ENCODE peak calls at places on chromosomes 16 and 17, in four cellular contexts. Z, R, E and I are unnamed samples.

GRCh38 chr17:55394357-55395021 is 27.1 kb downstream of the MMD start:
- DNase-seq in Z (peak), R (no peak), E (no peak), I (no peak)

GRCh38 chr16:86723699-86724098 is 145.3 kb downstream of the FOXL1 start:
- DNase-seq in Z (no peak), R (peak), E (no peak), I (no peak)

GRCh38 chr16:11667824-11668589 is at the start of gene SNN:
- DNase-seq in Z (peak), R (peak), E (no peak), I (peak)

GRCh38 chr16:3112881-3113574 is 642 bp downstream of the ZNF205 start:
- DNase-seq in Z (no peak), R (no peak), E (no peak), I (no peak)

GRCh38 chr16:66131156-66131807 is 235.2 kb upstream of the CDH5 start:
- DNase-seq in Z (no peak), R (no peak), E (no peak), I (no peak)

GRCh38 chr16:57038151-57038550 is 48.8 kb downstream of the NLRC5 start:
- DNase-seq in Z (no peak), R (no peak), E (no peak), I (no peak)

GRCh38 chr17:49987681-49988441 is 7.2 kb downstream of the DLX3 start:
- DNase-seq in Z (no peak), R (no peak), E (no peak), I (peak)

GRCh38 chr17:6413073-6413472 is 21.8 kb downstream of the AIPL1 start:
- DNase-seq in Z (no peak), R (peak), E (peak), I (no peak)

GRCh38 chr17:48134912-48135480 is 27.4 kb downstream of the SNX11 start:
- DNase-seq in Z (no peak), R (no peak), E (no peak), I (no peak)

GRCh38 chr17:59503489-59503888 is 61.9 kb upstream of the DHX40 start:
- DNase-seq in Z (no peak), R (no peak), E (no peak), I (no peak)

GRCh38 chr16:15052747-15053476 is 3.0 kb downstream of the NTAN1 start:
- DNase-seq in Z (no peak), R (no peak), E (no peak), I (no peak)

GRCh38 chr17:16866436-16866835 is 105.5 kb downstream of the TNFRSF13B start:
- DNase-seq in Z (no peak), R (no peak), E (no peak), I (no peak)

GRCh38 chr16:49189286-49189685 is 92.4 kb downstream of the CBLN1 start:
- DNase-seq in Z (no peak), R (no peak), E (no peak), I (no peak)

GRCh38 chr16:29925173-29925804 is 737 bp downstream of the KCTD13 start:
- DNase-seq in Z (no peak), R (no peak), E (no peak), I (peak)

GRCh38 chr17:45334231-45334630 is 17.4 kb upstream of the MAP3K14 start:
- DNase-seq in Z (peak), R (no peak), E (no peak), I (peak)

GRCh38 chr17:62705781-62706597 is 78.5 kb downstream of the MRC2 start:
- DNase-seq in Z (no peak), R (no peak), E (no peak), I (no peak)

GRCh38 chr16:51666074-51666473 is 515.0 kb upstream of the SALL1 start:
- DNase-seq in Z (no peak), R (no peak), E (no peak), I (no peak)

GRCh38 chr16:82882982-82883863 is 256.5 kb downstream of the CDH13 start:
- DNase-seq in Z (no peak), R (no peak), E (no peak), I (no peak)

DNA sequence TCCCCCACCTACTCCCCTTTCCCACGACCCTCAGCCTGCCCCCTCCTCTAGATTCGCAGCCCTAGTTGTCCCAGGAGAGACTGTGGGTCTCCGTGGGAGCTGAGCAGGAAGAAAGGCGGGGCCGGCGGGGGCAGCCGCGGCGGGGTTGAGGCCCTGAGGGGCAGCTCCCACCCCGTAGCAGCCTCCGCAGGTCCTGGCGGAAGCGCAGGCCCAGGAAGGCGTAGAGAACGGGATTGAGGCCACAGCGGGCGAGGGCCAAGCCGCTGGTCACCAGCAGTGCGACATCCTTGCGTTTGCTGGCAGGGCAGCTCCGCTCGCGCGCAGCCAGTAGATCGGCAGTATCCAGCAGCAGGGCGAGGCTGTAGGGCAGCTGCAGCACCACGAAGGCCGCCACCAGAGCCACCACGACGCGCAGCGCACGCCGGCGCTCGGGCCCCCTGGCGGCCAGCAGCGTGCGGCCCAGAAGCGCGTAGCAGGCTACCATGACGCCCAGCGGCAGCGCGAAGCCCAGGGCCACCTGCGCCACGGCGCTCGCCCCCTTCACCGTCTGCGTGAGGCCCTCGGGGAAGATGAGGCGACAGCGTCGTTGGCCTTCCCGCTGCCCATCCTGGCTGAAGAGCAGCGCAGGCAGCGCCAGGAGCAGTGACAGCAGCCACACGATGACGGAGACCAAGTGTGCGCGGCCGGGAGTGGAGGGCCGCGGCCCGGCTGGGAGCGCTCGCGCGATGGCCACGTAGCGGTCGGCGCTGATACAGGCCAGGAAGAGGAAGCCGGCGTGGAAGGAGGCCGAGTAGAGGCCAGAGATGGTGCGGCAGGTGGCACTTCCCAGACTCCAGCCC is 1.9 kb downstream of the CCR10 start:
- DNase-seq in Z (peak), R (no peak), E (no peak), I (peak)
- TF ChIP-seq POLR2AphosphoS5 in Z (peak), R (peak), E (no peak), I (peak)

DNA sequence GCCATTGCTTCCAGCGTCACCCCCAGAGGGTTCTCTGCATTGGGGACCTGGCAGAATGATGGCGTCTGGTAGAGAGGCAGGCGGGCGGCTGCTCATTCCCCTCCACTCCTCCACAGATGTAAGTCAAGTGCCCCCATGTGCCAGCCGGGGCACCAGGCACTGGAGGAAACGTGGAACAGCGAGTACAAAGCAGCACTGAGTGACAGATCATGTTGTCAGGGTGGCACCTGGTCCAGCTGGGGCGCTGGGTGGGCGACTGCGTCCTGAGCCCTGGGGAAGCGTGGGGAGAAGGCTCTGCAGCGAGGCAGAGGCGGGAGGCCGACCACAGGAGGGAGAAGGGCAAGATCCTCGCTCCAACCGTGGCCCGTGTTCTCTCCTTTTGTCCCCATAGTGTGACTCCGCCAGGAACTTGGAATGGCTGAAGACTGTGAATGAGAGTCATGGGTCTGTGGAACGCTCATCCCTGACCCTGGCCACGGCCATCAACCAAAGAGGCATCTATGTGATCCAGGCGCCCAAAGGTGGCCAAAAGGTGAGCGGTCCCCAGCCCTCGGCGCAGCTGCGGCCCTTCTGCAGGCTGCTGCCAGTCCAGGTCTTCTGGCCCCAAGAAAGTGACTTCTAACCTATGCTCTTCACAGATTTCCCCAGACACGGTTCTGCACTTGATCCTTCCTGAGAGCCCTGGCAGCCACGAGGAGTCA is 76.7 kb downstream of the RNF213 start:
- DNase-seq in Z (no peak), R (no peak), E (no peak), I (peak)
- TF ChIP-seq POLR2AphosphoS5 in Z (no peak), R (no peak), E (no peak), I (no peak)

DNA sequence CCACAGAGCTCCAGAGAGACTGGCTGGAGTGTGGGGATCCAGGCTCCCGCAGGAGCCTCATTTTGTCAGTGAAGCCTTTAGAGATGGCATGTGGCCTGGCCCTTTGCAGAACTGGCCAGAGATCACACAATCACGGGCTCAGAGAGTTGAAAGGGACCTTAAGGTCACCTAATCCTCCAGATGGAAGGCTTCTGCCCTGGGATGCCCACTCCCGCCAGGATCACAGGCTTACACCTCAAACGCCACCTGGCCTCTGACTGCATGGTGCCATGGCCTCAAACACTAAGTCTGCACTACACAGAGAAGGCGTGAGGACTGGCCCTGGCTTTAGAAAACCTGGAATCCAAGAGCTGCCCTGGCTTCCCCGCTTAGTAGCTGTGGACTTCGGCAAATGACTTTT is 306.8 kb upstream of the CCL2 start:
- DNase-seq in Z (no peak), R (no peak), E (no peak), I (no peak)
- TF ChIP-seq POLR2AphosphoS5 in Z (no peak), R (no peak), E (no peak), I (no peak)

DNA sequence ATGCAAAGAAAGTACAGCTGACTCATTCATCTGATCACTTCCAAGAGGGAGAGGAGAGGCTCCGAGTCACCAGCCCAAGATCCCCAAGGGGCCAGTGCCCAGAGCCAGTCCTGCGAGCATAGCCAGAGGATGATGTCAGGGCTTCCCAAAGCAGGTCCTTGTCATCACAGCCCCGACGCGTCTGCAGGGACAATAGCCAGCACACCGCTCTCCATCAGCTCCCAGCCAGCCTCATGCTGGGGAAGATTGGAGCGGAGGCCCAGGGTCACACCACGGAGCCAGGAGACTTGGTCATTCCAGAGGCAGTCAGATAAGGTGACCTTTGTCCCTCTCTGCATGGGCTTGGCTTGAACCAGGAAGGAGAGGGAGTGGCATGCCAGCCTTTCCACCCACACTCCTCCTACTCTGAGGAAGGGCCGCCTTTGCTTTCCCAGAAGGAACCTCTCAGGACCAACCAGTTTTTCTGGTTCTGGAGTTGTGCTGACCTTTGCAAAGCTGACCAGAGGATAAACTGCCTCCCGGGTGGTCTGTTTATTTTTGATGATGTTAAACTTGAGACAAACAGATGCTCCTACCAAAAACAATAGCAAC is 58.3 kb upstream of the ARHGAP44 start:
- DNase-seq in Z (peak), R (peak), E (no peak), I (peak)
- TF ChIP-seq POLR2AphosphoS5 in Z (peak), R (no peak), E (no peak), I (peak)